ENCODE peak calls at places on chromosomes 3 and 15, in nine cellular contexts. R is dorsolateral prefrontal cortex, B is GM13976, X is lower lobe of right lung, C is GM20000, A is choroid plexus epithelial cell, H is right lobe of liver, S is WERI-Rb-1, W is A549. J is an unnamed sample.

GRCh38 chr3:14412831-14413380 is 10.5 kb downstream of the SLC6A6 start:
- DNase-seq in R (no peak), B (no peak), X (no peak), C (no peak), A (peak; percentile 62), H (no peak), S (no peak), W (no peak), J (no peak)

GRCh38 chr3:7272203-7272602 is 411.3 kb downstream of the GRM7 start:
- DNase-seq in R (no peak), B (no peak), X (no peak), C (no peak), A (no peak), H (no peak), S (no peak), W (no peak), J (no peak)

GRCh38 chr3:111723293-111723963 is 128.3 kb upstream of the ZBED2 start:
- DNase-seq in R (no peak), B (no peak), X (no peak), C (no peak), A (peak; percentile 91), H (no peak), S (no peak), W (no peak), J (peak; percentile 97)

GRCh38 chr3:133054572-133054971 is 16.4 kb downstream of the TMEM108 start:
- DNase-seq in R (no peak), B (no peak), X (no peak), C (no peak), A (no peak), H (no peak), S (no peak), W (no peak), J (no peak)

GRCh38 chr3:76199382-76199781 is 414.0 kb upstream of the ZNF717 start:
- DNase-seq in R (no peak), B (no peak), X (no peak), C (no peak), A (peak; percentile 60), H (no peak), S (no peak), W (no peak), J (peak; percentile 2)

GRCh38 chr3:27228805-27229204 is 140.4 kb downstream of the NEK10 start:
- DNase-seq in R (no peak), B (no peak), X (no peak), C (no peak), A (no peak), H (no peak), S (peak; percentile 12), W (peak; percentile 43), J (no peak)

GRCh38 chr15:81091889-81092558 is 42.0 kb upstream of the CFAP161 start:
- DNase-seq in R (no peak), B (no peak), X (no peak), C (no peak), A (peak; percentile 98), H (no peak), S (peak; percentile 72), W (peak; percentile 34), J (peak; percentile 98)

GRCh38 chr3:6444888-6445658 is 415.8 kb upstream of the GRM7 start:
- DNase-seq in R (no peak), B (no peak), X (no peak), C (no peak), A (no peak), H (no peak), S (no peak), W (no peak), J (no peak)

GRCh38 chr3:65884072-65884471 is 154.6 kb downstream of the MAGI1 start:
- DNase-seq in R (no peak), B (no peak), X (no peak), C (no peak), A (no peak), H (no peak), S (no peak), W (no peak), J (no peak)

GRCh38 chr3:127235706-127236105 is 42.8 kb downstream of the PRR23E start:
- DNase-seq in R (no peak), B (no peak), X (no peak), C (no peak), A (no peak), H (no peak), S (no peak), W (no peak), J (no peak)

GRCh38 chr3:12221663-12222062 is 63.0 kb upstream of the TIMP4 start:
- DNase-seq in R (no peak), B (no peak), X (no peak), C (no peak), A (no peak), H (no peak), S (no peak), W (peak; percentile 33), J (no peak)

GRCh38 chr3:188889070-188889491 is 282.7 kb upstream of the TPRG1 start:
- DNase-seq in R (no peak), B (no peak), X (no peak), C (no peak), A (no peak), H (no peak), S (no peak), W (no peak), J (peak; percentile 27)

GRCh38 chr15:70159397-70160009 is 61.8 kb upstream of the TLE3 start:
- DNase-seq in R (no peak), B (no peak), X (no peak), C (no peak), A (no peak), H (no peak), S (peak; percentile 88), W (no peak), J (no peak)

GRCh38 chr15:42726114-42726513 is 10.8 kb downstream of the CDAN1 start:
- DNase-seq in R (no peak), B (peak; percentile 16), X (no peak), C (no peak), A (no peak), H (no peak), S (peak; percentile 36), W (no peak), J (no peak)

GRCh38 chr3:126252373-126252772 is 72.0 kb upstream of the ALDH1L1 start:
- DNase-seq in R (no peak), B (no peak), X (no peak), C (no peak), A (no peak), H (no peak), S (no peak), W (no peak), J (no peak)

GRCh38 chr15:62895905-62896316 is 146.6 kb upstream of the TPM1 start:
- DNase-seq in R (no peak), B (no peak), X (no peak), C (no peak), A (peak; percentile 87), H (no peak), S (no peak), W (peak; percentile 94), J (peak; percentile 89)

GRCh38 chr3:36750737-36751136 is 13.6 kb downstream of the DCLK3 start:
- DNase-seq in R (no peak), B (no peak), X (no peak), C (no peak), A (no peak), H (no peak), S (no peak), W (no peak), J (no peak)

GRCh38 chr3:65729553-65729952 is 309.2 kb downstream of the MAGI1 start:
- DNase-seq in R (no peak), B (no peak), X (no peak), C (no peak), A (peak; percentile 96), H (no peak), S (no peak), W (no peak), J (peak; percentile 81)

GRCh38 chr15:74413350-74414080 is 20.2 kb downstream of the SEMA7A start:
- DNase-seq in R (no peak), B (no peak), X (no peak), C (no peak), A (no peak), H (no peak), S (no peak), W (no peak), J (no peak)
- TF ChIP-seq CTCF in R (no peak), B (no peak), X (no peak), C (no peak), A (no peak), H (no peak), S (no peak), W (no peak), J (no peak)

GRCh38 chr3:9808345-9809037 is 1.6 kb upstream of the TTLL3 start:
- DNase-seq in R (no peak), B (peak; percentile 47), X (no peak), C (peak; percentile 63), A (peak; percentile 45), H (no peak), S (peak; percentile 71), W (peak; percentile 70), J (peak; percentile 44)
- TF ChIP-seq CTCF in R (no peak), B (peak; percentile 15), X (peak; percentile 14), C (no peak), A (peak; percentile 42), H (no peak), S (peak; percentile 65), W (no peak), J (peak; percentile 37)

GRCh38 chr15:82106671-82107070 is 60.9 kb upstream of the MEX3B start:
- DNase-seq in R (no peak), B (no peak), X (no peak), C (no peak), A (no peak), H (no peak), S (no peak), W (no peak), J (no peak)

GRCh38 chr15:82105458-82106205 is 59.8 kb upstream of the MEX3B start:
- DNase-seq in R (no peak), B (no peak), X (no peak), C (no peak), A (peak; percentile 87), H (no peak), S (peak; percentile 38), W (no peak), J (peak; percentile 60)

GRCh38 chr15:82098674-82099073 is 52.9 kb upstream of the MEX3B start:
- DNase-seq in R (no peak), B (no peak), X (no peak), C (no peak), A (no peak), H (no peak), S (no peak), W (no peak), J (no peak)

GRCh38 chr15:82100116-82100795 is 54.4 kb upstream of the MEX3B start:
- DNase-seq in R (no peak), B (no peak), X (no peak), C (no peak), A (peak; percentile 65), H (no peak), S (peak; percentile 34), W (no peak), J (no peak)

DNA sequence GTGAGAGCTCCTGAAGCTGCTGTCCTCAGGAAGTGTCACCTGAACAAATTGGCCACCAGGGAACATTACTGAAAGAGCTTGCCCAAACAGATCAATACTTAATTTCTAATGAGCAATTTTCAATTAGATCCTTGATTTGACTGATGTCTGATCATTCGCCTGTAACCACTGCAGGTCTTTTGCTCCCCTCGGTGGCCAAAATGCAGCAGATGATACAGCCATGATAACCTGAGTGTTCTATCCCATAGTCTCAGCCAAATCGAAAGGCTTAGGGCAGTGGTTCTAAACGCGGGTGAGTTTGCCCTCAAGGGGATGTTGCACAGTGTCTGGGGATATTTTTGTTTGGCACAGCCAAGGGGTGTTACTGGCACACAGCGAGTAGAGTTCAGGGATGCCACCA is 57.7 kb upstream of the MEX3B start:
- DNase-seq in R (no peak), B (no peak), X (no peak), C (no peak), A (no peak), H (no peak), S (peak; percentile 21), W (no peak), J (no peak)
- TF ChIP-seq CTCF in R (no peak), B (no peak), X (no peak), C (no peak), A (peak; percentile 46), H (no peak), S (peak; percentile 33), W (peak; percentile 28), J (peak; percentile 6)

GRCh38 chr3:160758929-160759577 is 3.0 kb downstream of the PPM1L start:
- DNase-seq in R (no peak), B (no peak), X (no peak), C (no peak), A (no peak), H (no peak), S (no peak), W (no peak), J (no peak)
- TF ChIP-seq CTCF in R (no peak), B (no peak), X (no peak), C (no peak), A (no peak), H (no peak), S (no peak), W (no peak), J (no peak)

J was measured in fibroblast of mammary gland.